ENCODE peak calls at places on chromosomes 3 and 15, in nine cellular contexts. One of them, this sample, is unnamed.

GRCh38 chr15:41493205-41493901 is at the start of gene ITPKA:
- DNase-seq in endothelial cell of umbilical vein: peak
- DNase-seq in SK-N-SH: peak
- DNase-seq in K562: peak
- DNase-seq in mammary epithelial cell: peak
- DNase-seq in fibroblast of lung: peak
- DNase-seq in HCT116: no peak
- DNase-seq in MM.1S: peak
- DNase-seq in astrocyte: peak
- DNase-seq in this sample: peak

GRCh38 chr3:55588120-55588765 is 101.1 kb upstream of the WNT5A start:
- DNase-seq in endothelial cell of umbilical vein: no peak
- DNase-seq in SK-N-SH: no peak
- DNase-seq in K562: no peak
- DNase-seq in mammary epithelial cell: no peak
- DNase-seq in fibroblast of lung: no peak
- DNase-seq in HCT116: no peak
- DNase-seq in MM.1S: no peak
- DNase-seq in astrocyte: no peak
- DNase-seq in this sample: no peak

GRCh38 chr15:64478863-64479262 is 18.5 kb downstream of the ZNF609 start:
- DNase-seq in endothelial cell of umbilical vein: no peak
- DNase-seq in SK-N-SH: no peak
- DNase-seq in K562: no peak
- DNase-seq in mammary epithelial cell: no peak
- DNase-seq in fibroblast of lung: peak
- DNase-seq in HCT116: no peak
- DNase-seq in MM.1S: no peak
- DNase-seq in astrocyte: no peak
- DNase-seq in this sample: no peak

GRCh38 chr3:129312671-129313414 is 34.2 kb downstream of the HMCES start:
- DNase-seq in endothelial cell of umbilical vein: no peak
- DNase-seq in SK-N-SH: no peak
- DNase-seq in K562: peak
- DNase-seq in mammary epithelial cell: no peak
- DNase-seq in fibroblast of lung: peak
- DNase-seq in HCT116: no peak
- DNase-seq in MM.1S: peak
- DNase-seq in astrocyte: no peak
- DNase-seq in this sample: peak

GRCh38 chr15:68210821-68211655 is 5.9 kb upstream of the CALML4 start:
- DNase-seq in endothelial cell of umbilical vein: peak
- DNase-seq in SK-N-SH: peak
- DNase-seq in K562: peak
- DNase-seq in mammary epithelial cell: no peak
- DNase-seq in fibroblast of lung: peak
- DNase-seq in HCT116: no peak
- DNase-seq in MM.1S: no peak
- DNase-seq in astrocyte: no peak
- DNase-seq in this sample: peak

GRCh38 chr3:12060139-12060831 is 56.1 kb downstream of the SYN2 start:
- DNase-seq in endothelial cell of umbilical vein: no peak
- DNase-seq in SK-N-SH: no peak
- DNase-seq in K562: no peak
- DNase-seq in mammary epithelial cell: no peak
- DNase-seq in fibroblast of lung: no peak
- DNase-seq in HCT116: no peak
- DNase-seq in MM.1S: no peak
- DNase-seq in astrocyte: no peak
- DNase-seq in this sample: no peak

GRCh38 chr3:185308126-185308754 is 54.4 kb upstream of the EHHADH start:
- DNase-seq in endothelial cell of umbilical vein: peak
- DNase-seq in SK-N-SH: peak
- DNase-seq in K562: peak
- DNase-seq in mammary epithelial cell: peak
- DNase-seq in fibroblast of lung: peak
- DNase-seq in HCT116: peak
- DNase-seq in MM.1S: peak
- DNase-seq in astrocyte: peak
- DNase-seq in this sample: peak

GRCh38 chr15:47725924-47726323 is 8.6 kb downstream of the SEMA6D start:
- DNase-seq in endothelial cell of umbilical vein: no peak
- DNase-seq in SK-N-SH: no peak
- DNase-seq in K562: no peak
- DNase-seq in mammary epithelial cell: no peak
- DNase-seq in fibroblast of lung: peak
- DNase-seq in HCT116: no peak
- DNase-seq in MM.1S: no peak
- DNase-seq in astrocyte: no peak
- DNase-seq in this sample: no peak

GRCh38 chr3:42035816-42036482 is 55.2 kb upstream of the TRAK1 start:
- DNase-seq in endothelial cell of umbilical vein: no peak
- DNase-seq in SK-N-SH: no peak
- DNase-seq in K562: no peak
- DNase-seq in mammary epithelial cell: no peak
- DNase-seq in fibroblast of lung: no peak
- DNase-seq in HCT116: no peak
- DNase-seq in MM.1S: no peak
- DNase-seq in astrocyte: no peak
- DNase-seq in this sample: no peak

GRCh38 chr3:20012164-20012563 is at the start of gene PP2D1:
- DNase-seq in endothelial cell of umbilical vein: no peak
- DNase-seq in SK-N-SH: no peak
- DNase-seq in K562: no peak
- DNase-seq in mammary epithelial cell: no peak
- DNase-seq in fibroblast of lung: no peak
- DNase-seq in HCT116: no peak
- DNase-seq in MM.1S: no peak
- DNase-seq in astrocyte: no peak
- DNase-seq in this sample: no peak

GRCh38 chr15:65832549-65833364 is 36.5 kb upstream of the RAB11A start:
- DNase-seq in endothelial cell of umbilical vein: peak
- DNase-seq in SK-N-SH: peak
- DNase-seq in K562: peak
- DNase-seq in mammary epithelial cell: peak
- DNase-seq in fibroblast of lung: peak
- DNase-seq in HCT116: peak
- DNase-seq in MM.1S: peak
- DNase-seq in astrocyte: peak
- DNase-seq in this sample: peak

GRCh38 chr3:171691485-171691884 is 118.8 kb downstream of the PLD1 start:
- DNase-seq in endothelial cell of umbilical vein: no peak
- DNase-seq in SK-N-SH: no peak
- DNase-seq in K562: no peak
- DNase-seq in mammary epithelial cell: no peak
- DNase-seq in fibroblast of lung: peak
- DNase-seq in HCT116: no peak
- DNase-seq in MM.1S: no peak
- DNase-seq in astrocyte: no peak
- DNase-seq in this sample: no peak

DNA sequence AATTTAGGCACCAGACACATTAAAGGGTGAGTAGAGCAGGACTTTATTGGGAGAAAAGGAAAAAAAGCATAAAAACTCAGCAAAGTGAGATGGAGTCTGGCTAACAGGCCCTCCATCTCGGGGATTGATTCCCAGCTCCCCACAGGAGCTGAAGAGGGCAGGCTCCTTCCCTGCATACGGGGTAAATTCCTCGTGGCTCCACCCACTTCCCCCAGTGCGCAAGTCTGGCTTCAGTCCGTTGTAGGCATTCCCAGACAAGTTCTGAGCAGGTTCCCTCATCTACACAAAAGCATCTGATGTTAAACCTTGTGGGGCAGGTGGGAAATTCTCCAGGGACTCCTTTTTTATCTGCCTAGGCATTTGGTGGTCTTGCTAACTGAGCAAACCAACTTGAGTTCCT is 722.6 kb downstream of the ZNF385D start:
- DNase-seq in endothelial cell of umbilical vein: no peak
- DNase-seq in SK-N-SH: no peak
- DNase-seq in K562: no peak
- DNase-seq in mammary epithelial cell: no peak
- DNase-seq in fibroblast of lung: no peak
- DNase-seq in HCT116: no peak
- DNase-seq in MM.1S: no peak
- DNase-seq in astrocyte: no peak
- DNase-seq in this sample: no peak
- H3K9ac ChIP-seq in endothelial cell of umbilical vein: no peak
- H3K9ac ChIP-seq in SK-N-SH: no peak
- H3K9ac ChIP-seq in K562: no peak
- H3K9ac ChIP-seq in mammary epithelial cell: no peak
- H3K9ac ChIP-seq in fibroblast of lung: no peak
- H3K9ac ChIP-seq in HCT116: no peak
- H3K9ac ChIP-seq in MM.1S: no peak
- H3K9ac ChIP-seq in astrocyte: no peak
- H3K9ac ChIP-seq in this sample: no peak

DNA sequence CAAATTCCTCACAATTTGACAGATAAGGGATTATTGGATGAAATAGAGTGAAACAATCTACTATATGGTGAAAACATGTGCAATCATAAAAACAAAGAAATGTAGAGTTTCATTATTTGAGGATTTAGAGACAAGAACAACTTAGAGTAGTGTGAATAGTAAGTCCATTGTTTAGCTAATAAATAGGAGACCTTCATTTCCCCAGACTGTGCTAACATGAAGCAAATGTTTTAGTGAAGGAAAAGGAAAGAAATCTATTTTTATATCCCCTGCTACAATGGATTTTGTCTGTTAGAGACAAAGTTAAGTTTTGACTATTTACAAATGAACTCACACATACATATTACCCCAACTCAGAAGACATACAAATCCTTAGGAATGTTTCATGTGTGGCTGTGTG is 77.8 kb downstream of the EFL1 start:
- DNase-seq in endothelial cell of umbilical vein: no peak
- DNase-seq in SK-N-SH: no peak
- DNase-seq in K562: no peak
- DNase-seq in mammary epithelial cell: no peak
- DNase-seq in fibroblast of lung: no peak
- DNase-seq in HCT116: no peak
- DNase-seq in MM.1S: no peak
- DNase-seq in astrocyte: no peak
- DNase-seq in this sample: no peak
- H3K4me2 ChIP-seq in endothelial cell of umbilical vein: no peak
- H3K4me2 ChIP-seq in SK-N-SH: no peak
- H3K4me2 ChIP-seq in K562: no peak
- H3K4me2 ChIP-seq in mammary epithelial cell: no peak
- H3K4me2 ChIP-seq in fibroblast of lung: no peak
- H3K4me2 ChIP-seq in HCT116: no peak
- H3K4me2 ChIP-seq in MM.1S: no peak
- H3K4me2 ChIP-seq in astrocyte: no peak
- H3K4me2 ChIP-seq in this sample: no peak

GRCh38 chr3:94862703-94863102 is 799.8 kb downstream of the NSUN3 start:
- DNase-seq in endothelial cell of umbilical vein: no peak
- DNase-seq in SK-N-SH: peak
- DNase-seq in K562: peak
- DNase-seq in mammary epithelial cell: no peak
- DNase-seq in fibroblast of lung: no peak
- DNase-seq in HCT116: no peak
- DNase-seq in MM.1S: peak
- DNase-seq in astrocyte: no peak
- DNase-seq in this sample: no peak
- TF ChIP-seq CTCF in endothelial cell of umbilical vein: no peak
- TF ChIP-seq CTCF in SK-N-SH: peak
- TF ChIP-seq CTCF in K562: no peak
- TF ChIP-seq CTCF in mammary epithelial cell: peak
- TF ChIP-seq CTCF in fibroblast of lung: peak
- TF ChIP-seq CTCF in HCT116: peak
- TF ChIP-seq CTCF in MM.1S: peak
- TF ChIP-seq CTCF in astrocyte: peak
- TF ChIP-seq CTCF in this sample: peak

GRCh38 chr15:71250936-71251468 is 135.7 kb downstream of the THSD4 start:
- DNase-seq in endothelial cell of umbilical vein: peak
- DNase-seq in SK-N-SH: peak
- DNase-seq in K562: no peak
- DNase-seq in mammary epithelial cell: no peak
- DNase-seq in fibroblast of lung: no peak
- DNase-seq in HCT116: no peak
- DNase-seq in MM.1S: no peak
- DNase-seq in astrocyte: no peak
- DNase-seq in this sample: no peak

GRCh38 chr15:71254503-71254902 is 139.2 kb downstream of the THSD4 start:
- DNase-seq in endothelial cell of umbilical vein: no peak
- DNase-seq in SK-N-SH: no peak
- DNase-seq in K562: no peak
- DNase-seq in mammary epithelial cell: no peak
- DNase-seq in fibroblast of lung: peak
- DNase-seq in HCT116: no peak
- DNase-seq in MM.1S: no peak
- DNase-seq in astrocyte: no peak
- DNase-seq in this sample: no peak

GRCh38 chr15:71249986-71250385 is 134.7 kb downstream of the THSD4 start:
- DNase-seq in endothelial cell of umbilical vein: peak
- DNase-seq in SK-N-SH: no peak
- DNase-seq in K562: no peak
- DNase-seq in mammary epithelial cell: no peak
- DNase-seq in fibroblast of lung: no peak
- DNase-seq in HCT116: no peak
- DNase-seq in MM.1S: no peak
- DNase-seq in astrocyte: no peak
- DNase-seq in this sample: no peak

GRCh38 chr15:71252036-71252898 is 137.0 kb downstream of the THSD4 start:
- DNase-seq in endothelial cell of umbilical vein: peak
- DNase-seq in SK-N-SH: peak
- DNase-seq in K562: no peak
- DNase-seq in mammary epithelial cell: no peak
- DNase-seq in fibroblast of lung: no peak
- DNase-seq in HCT116: peak
- DNase-seq in MM.1S: no peak
- DNase-seq in astrocyte: peak
- DNase-seq in this sample: no peak

GRCh38 chr15:71251548-71252035 is 136.3 kb downstream of the THSD4 start:
- DNase-seq in endothelial cell of umbilical vein: peak
- DNase-seq in SK-N-SH: peak
- DNase-seq in K562: no peak
- DNase-seq in mammary epithelial cell: no peak
- DNase-seq in fibroblast of lung: no peak
- DNase-seq in HCT116: no peak
- DNase-seq in MM.1S: no peak
- DNase-seq in astrocyte: peak
- DNase-seq in this sample: no peak
- H3K9ac ChIP-seq in endothelial cell of umbilical vein: peak
- H3K9ac ChIP-seq in SK-N-SH: peak
- H3K9ac ChIP-seq in K562: no peak
- H3K9ac ChIP-seq in mammary epithelial cell: no peak
- H3K9ac ChIP-seq in fibroblast of lung: no peak
- H3K9ac ChIP-seq in HCT116: peak
- H3K9ac ChIP-seq in MM.1S: no peak
- H3K9ac ChIP-seq in astrocyte: no peak
- H3K9ac ChIP-seq in this sample: no peak

This sample was measured in DND-41.